ENCODE peak calls at places on chromosomes 13 and 19, in six cellular contexts. One of them, this sample, is unnamed.

GRCh38 chr19:17553256-17553655 is 2.2 kb upstream of the COLGALT1 start:
- DNase-seq in CD4-positive, alpha-beta T cell: no peak
- DNase-seq in SK-N-SH: no peak
- DNase-seq in brain microvascular endothelial cell: peak; percentile 86
- DNase-seq in thoracic aorta: no peak
- DNase-seq in WTC11: no peak
- DNase-seq in this sample: no peak

GRCh38 chr19:35755550-35756371 is 1.1 kb downstream of the HSPB6 start:
- DNase-seq in CD4-positive, alpha-beta T cell: peak; percentile 70
- DNase-seq in brain microvascular endothelial cell: peak; percentile 26
- DNase-seq in SK-N-SH: no peak
- DNase-seq in WTC11: peak; percentile 15
- DNase-seq in thoracic aorta: no peak
- DNase-seq in this sample: peak; percentile 53

GRCh38 chr19:58196911-58197616 is 14.2 kb downstream of the ZNF274 start:
- DNase-seq in thoracic aorta: no peak
- DNase-seq in CD4-positive, alpha-beta T cell: no peak
- DNase-seq in WTC11: no peak
- DNase-seq in SK-N-SH: no peak
- DNase-seq in brain microvascular endothelial cell: no peak
- DNase-seq in this sample: no peak

GRCh38 chr19:16654621-16655020 is 5.3 kb downstream of the SMIM7 start:
- DNase-seq in SK-N-SH: no peak
- DNase-seq in CD4-positive, alpha-beta T cell: no peak
- DNase-seq in thoracic aorta: no peak
- DNase-seq in brain microvascular endothelial cell: no peak
- DNase-seq in WTC11: no peak
- DNase-seq in this sample: no peak

GRCh38 chr19:5115771-5116202 is 146.9 kb downstream of the KDM4B start:
- DNase-seq in brain microvascular endothelial cell: no peak
- DNase-seq in thoracic aorta: no peak
- DNase-seq in SK-N-SH: no peak
- DNase-seq in CD4-positive, alpha-beta T cell: no peak
- DNase-seq in WTC11: no peak
- DNase-seq in this sample: no peak

GRCh38 chr19:7904074-7905020 is 670 bp downstream of the MAP2K7 start:
- DNase-seq in thoracic aorta: no peak
- DNase-seq in SK-N-SH: peak; percentile 85
- DNase-seq in brain microvascular endothelial cell: no peak
- DNase-seq in CD4-positive, alpha-beta T cell: peak; percentile 60
- DNase-seq in WTC11: no peak
- DNase-seq in this sample: peak; percentile 58

GRCh38 chr19:30132312-30133075 is 190.5 kb downstream of the URI1 start:
- DNase-seq in brain microvascular endothelial cell: no peak
- DNase-seq in thoracic aorta: no peak
- DNase-seq in CD4-positive, alpha-beta T cell: no peak
- DNase-seq in SK-N-SH: no peak
- DNase-seq in WTC11: no peak
- DNase-seq in this sample: no peak

GRCh38 chr19:5805465-5806132 is 732 bp downstream of the NRTN start:
- DNase-seq in brain microvascular endothelial cell: peak; percentile 33
- DNase-seq in SK-N-SH: peak; percentile 91
- DNase-seq in CD4-positive, alpha-beta T cell: peak; percentile 64
- DNase-seq in WTC11: peak; percentile 95
- DNase-seq in thoracic aorta: no peak
- DNase-seq in this sample: peak; percentile 95

GRCh38 chr13:100506154-100506553 is 82.4 kb downstream of the GGACT start:
- DNase-seq in WTC11: no peak
- DNase-seq in thoracic aorta: no peak
- DNase-seq in brain microvascular endothelial cell: no peak
- DNase-seq in CD4-positive, alpha-beta T cell: no peak
- DNase-seq in SK-N-SH: no peak
- DNase-seq in this sample: no peak

GRCh38 chr19:13055213-13056051 is 47.2 kb downstream of the LYL1 start:
- DNase-seq in WTC11: peak; percentile 61
- DNase-seq in thoracic aorta: peak; percentile 55
- DNase-seq in SK-N-SH: peak; percentile 89
- DNase-seq in CD4-positive, alpha-beta T cell: no peak
- DNase-seq in brain microvascular endothelial cell: peak; percentile 70
- DNase-seq in this sample: peak; percentile 53

GRCh38 chr19:55145241-55145640 is 3.8 kb downstream of the TNNT1 start:
- DNase-seq in brain microvascular endothelial cell: no peak
- DNase-seq in WTC11: no peak
- DNase-seq in CD4-positive, alpha-beta T cell: no peak
- DNase-seq in SK-N-SH: no peak
- DNase-seq in thoracic aorta: no peak
- DNase-seq in this sample: no peak

GRCh38 chr19:35509861-35510625 is 3.4 kb downstream of the DMKN start:
- DNase-seq in brain microvascular endothelial cell: no peak
- DNase-seq in thoracic aorta: no peak
- DNase-seq in SK-N-SH: peak; percentile 90
- DNase-seq in CD4-positive, alpha-beta T cell: peak; percentile 64
- DNase-seq in WTC11: peak; percentile 97
- DNase-seq in this sample: peak; percentile 95

GRCh38 chr13:34863360-34864135 is 78.5 kb upstream of the NBEA start:
- DNase-seq in brain microvascular endothelial cell: peak; percentile 82
- DNase-seq in CD4-positive, alpha-beta T cell: no peak
- DNase-seq in SK-N-SH: no peak
- DNase-seq in WTC11: no peak
- DNase-seq in thoracic aorta: no peak
- DNase-seq in this sample: no peak

GRCh38 chr13:62092949-62093348 is 677.3 kb upstream of the PCDH20 start:
- DNase-seq in WTC11: no peak
- DNase-seq in thoracic aorta: no peak
- DNase-seq in CD4-positive, alpha-beta T cell: no peak
- DNase-seq in SK-N-SH: no peak
- DNase-seq in brain microvascular endothelial cell: no peak
- DNase-seq in this sample: no peak

GRCh38 chr13:75864718-75865117 is 228.6 kb downstream of the LMO7 start:
- DNase-seq in thoracic aorta: no peak
- DNase-seq in SK-N-SH: no peak
- DNase-seq in WTC11: no peak
- DNase-seq in brain microvascular endothelial cell: peak; percentile 24
- DNase-seq in CD4-positive, alpha-beta T cell: no peak
- DNase-seq in this sample: no peak

GRCh38 chr13:74047925-74048324 is 86.3 kb downstream of the KLF12 start:
- DNase-seq in SK-N-SH: no peak
- DNase-seq in CD4-positive, alpha-beta T cell: no peak
- DNase-seq in WTC11: no peak
- DNase-seq in thoracic aorta: no peak
- DNase-seq in brain microvascular endothelial cell: no peak
- DNase-seq in this sample: no peak

GRCh38 chr19:1672769-1673644 is 20.6 kb upstream of the TCF3 start:
- DNase-seq in brain microvascular endothelial cell: no peak
- DNase-seq in thoracic aorta: no peak
- DNase-seq in CD4-positive, alpha-beta T cell: no peak
- DNase-seq in SK-N-SH: peak; percentile 29
- DNase-seq in WTC11: no peak
- DNase-seq in this sample: no peak

GRCh38 chr19:13884726-13885591 is 8.0 kb downstream of the NANOS3 start:
- DNase-seq in brain microvascular endothelial cell: no peak
- DNase-seq in WTC11: no peak
- DNase-seq in SK-N-SH: peak; percentile 33
- DNase-seq in CD4-positive, alpha-beta T cell: no peak
- DNase-seq in thoracic aorta: no peak
- DNase-seq in this sample: no peak

GRCh38 chr19:18685597-18686164 is 2.2 kb downstream of the CRTC1 start:
- DNase-seq in thoracic aorta: no peak
- DNase-seq in brain microvascular endothelial cell: no peak
- DNase-seq in CD4-positive, alpha-beta T cell: no peak
- DNase-seq in WTC11: no peak
- DNase-seq in SK-N-SH: no peak
- DNase-seq in this sample: no peak

GRCh38 chr13:43377955-43378354 is 354.6 kb downstream of the DNAJC15 start:
- DNase-seq in WTC11: no peak
- DNase-seq in brain microvascular endothelial cell: peak; percentile 14
- DNase-seq in thoracic aorta: no peak
- DNase-seq in CD4-positive, alpha-beta T cell: no peak
- DNase-seq in SK-N-SH: no peak
- DNase-seq in this sample: no peak

GRCh38 chr19:19109601-19110000 is 28.7 kb downstream of the TMEM161A start:
- DNase-seq in SK-N-SH: no peak
- DNase-seq in WTC11: no peak
- DNase-seq in brain microvascular endothelial cell: peak; percentile 28
- DNase-seq in CD4-positive, alpha-beta T cell: no peak
- DNase-seq in thoracic aorta: no peak
- DNase-seq in this sample: no peak

GRCh38 chr13:44884076-44884729 is 105.1 kb downstream of the NUFIP1 start:
- DNase-seq in brain microvascular endothelial cell: peak; percentile 90
- DNase-seq in thoracic aorta: no peak
- DNase-seq in CD4-positive, alpha-beta T cell: no peak
- DNase-seq in SK-N-SH: no peak
- DNase-seq in WTC11: no peak
- DNase-seq in this sample: no peak

GRCh38 chr13:44874176-44874575 is 115.1 kb downstream of the NUFIP1 start:
- DNase-seq in thoracic aorta: no peak
- DNase-seq in WTC11: no peak
- DNase-seq in SK-N-SH: no peak
- DNase-seq in CD4-positive, alpha-beta T cell: no peak
- DNase-seq in brain microvascular endothelial cell: no peak
- DNase-seq in this sample: no peak

GRCh38 chr13:44876782-44877324 is 112.4 kb downstream of the NUFIP1 start:
- DNase-seq in CD4-positive, alpha-beta T cell: no peak
- DNase-seq in SK-N-SH: no peak
- DNase-seq in thoracic aorta: no peak
- DNase-seq in WTC11: peak; percentile 90
- DNase-seq in brain microvascular endothelial cell: no peak
- DNase-seq in this sample: peak; percentile 24

GRCh38 chr13:44874886-44875630 is 114.2 kb downstream of the NUFIP1 start:
- DNase-seq in brain microvascular endothelial cell: no peak
- DNase-seq in thoracic aorta: no peak
- DNase-seq in SK-N-SH: no peak
- DNase-seq in WTC11: no peak
- DNase-seq in CD4-positive, alpha-beta T cell: no peak
- DNase-seq in this sample: no peak

DNA sequence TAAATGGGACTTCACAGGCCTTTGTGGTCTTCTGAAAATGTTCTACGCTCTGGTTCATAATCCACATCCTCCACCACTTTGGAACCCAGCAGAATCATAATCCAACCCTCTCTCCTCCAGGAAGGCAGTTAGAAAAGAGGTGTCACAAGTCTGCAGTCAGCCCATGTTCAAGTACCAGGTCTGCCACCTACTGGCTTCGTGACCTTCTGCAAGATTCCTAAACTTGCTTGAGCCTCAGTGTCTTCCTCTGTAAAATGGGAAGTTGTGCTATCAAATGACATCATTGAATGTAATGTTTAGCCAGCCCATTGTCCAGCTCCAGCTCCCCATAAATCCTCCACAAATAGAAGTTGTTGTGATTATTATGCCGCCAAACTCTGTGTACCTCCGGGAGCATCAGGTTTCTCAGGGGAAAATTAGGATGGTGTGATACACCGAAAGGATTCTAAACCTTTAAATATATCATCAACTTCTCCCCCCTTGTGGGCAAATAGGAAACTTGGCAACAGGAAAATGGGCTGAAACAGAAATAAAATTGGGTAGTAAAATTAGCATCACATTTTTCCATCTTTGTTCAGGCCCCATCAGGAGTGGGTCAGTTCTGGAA is 109.7 kb downstream of the NUFIP1 start:
- DNase-seq in brain microvascular endothelial cell: peak; percentile 50
- DNase-seq in WTC11: no peak
- DNase-seq in CD4-positive, alpha-beta T cell: no peak
- DNase-seq in thoracic aorta: no peak
- DNase-seq in SK-N-SH: peak; percentile 18
- DNase-seq in this sample: no peak
- TF ChIP-seq CTCF in brain microvascular endothelial cell: peak; percentile 70
- TF ChIP-seq CTCF in WTC11: no peak
- TF ChIP-seq CTCF in CD4-positive, alpha-beta T cell: no peak
- TF ChIP-seq CTCF in thoracic aorta: no peak
- TF ChIP-seq CTCF in SK-N-SH: peak; percentile 57
- TF ChIP-seq CTCF in this sample: peak; percentile 8

GRCh38 chr13:93745884-93746283 is 519.3 kb downstream of the GPC6 start:
- DNase-seq in brain microvascular endothelial cell: peak; percentile 25
- DNase-seq in WTC11: no peak
- DNase-seq in thoracic aorta: no peak
- DNase-seq in SK-N-SH: no peak
- DNase-seq in CD4-positive, alpha-beta T cell: no peak
- DNase-seq in this sample: no peak
- TF ChIP-seq CTCF in brain microvascular endothelial cell: no peak
- TF ChIP-seq CTCF in WTC11: no peak
- TF ChIP-seq CTCF in thoracic aorta: no peak
- TF ChIP-seq CTCF in SK-N-SH: no peak
- TF ChIP-seq CTCF in CD4-positive, alpha-beta T cell: no peak
- TF ChIP-seq CTCF in this sample: no peak

DNA sequence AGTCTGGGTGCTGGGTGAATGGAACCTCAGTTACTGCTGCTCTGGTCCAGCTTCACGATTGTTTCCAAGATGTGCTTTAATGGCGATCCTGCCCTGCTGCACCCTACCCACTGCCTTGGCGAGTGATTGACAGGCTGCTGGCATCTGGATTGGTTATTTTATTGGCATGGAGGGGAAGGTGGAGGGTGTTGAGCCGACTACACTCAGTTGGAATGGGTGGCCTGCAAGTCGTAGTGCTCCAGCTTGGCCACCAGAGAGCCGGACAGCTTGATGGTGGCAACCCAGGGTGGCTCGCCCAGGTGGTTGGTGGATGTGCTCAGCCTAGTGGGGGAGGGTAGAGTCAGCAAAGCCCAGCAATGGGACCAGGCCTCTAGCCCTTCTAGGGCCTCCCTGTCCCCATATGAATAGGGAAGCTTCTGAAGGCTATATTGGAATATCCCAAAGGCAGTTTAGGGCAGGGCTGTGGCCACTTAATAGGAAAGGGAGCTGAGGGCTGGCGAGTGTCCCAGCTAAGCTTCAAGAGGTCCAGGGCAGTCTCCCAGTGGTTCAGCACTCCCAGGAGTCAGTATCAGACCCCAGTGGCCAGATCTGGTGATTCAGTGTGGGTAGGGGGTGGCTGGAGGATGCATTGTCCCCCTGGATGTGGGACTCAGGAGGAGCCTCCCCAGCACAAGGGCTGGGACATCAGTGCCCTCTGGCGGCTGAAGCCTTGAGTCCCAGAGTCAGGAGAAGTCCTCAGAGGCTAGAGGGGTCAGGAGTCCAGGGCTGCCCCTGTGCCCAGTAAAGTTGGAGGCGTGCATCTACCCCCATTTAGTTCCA is 3.4 kb downstream of the GGN start:
- DNase-seq in thoracic aorta: no peak
- DNase-seq in WTC11: peak; percentile 75
- DNase-seq in CD4-positive, alpha-beta T cell: no peak
- DNase-seq in brain microvascular endothelial cell: no peak
- DNase-seq in SK-N-SH: no peak
- DNase-seq in this sample: no peak
- TF ChIP-seq CTCF in thoracic aorta: no peak
- TF ChIP-seq CTCF in WTC11: no peak
- TF ChIP-seq CTCF in CD4-positive, alpha-beta T cell: no peak
- TF ChIP-seq CTCF in brain microvascular endothelial cell: peak; percentile 73
- TF ChIP-seq CTCF in SK-N-SH: no peak
- TF ChIP-seq CTCF in this sample: peak; percentile 28

GRCh38 chr13:50149932-50150331 is 134.7 kb downstream of the KCNRG start:
- DNase-seq in SK-N-SH: no peak
- DNase-seq in thoracic aorta: no peak
- DNase-seq in CD4-positive, alpha-beta T cell: no peak
- DNase-seq in brain microvascular endothelial cell: no peak
- DNase-seq in WTC11: no peak
- DNase-seq in this sample: no peak
- TF ChIP-seq CTCF in SK-N-SH: no peak
- TF ChIP-seq CTCF in thoracic aorta: no peak
- TF ChIP-seq CTCF in CD4-positive, alpha-beta T cell: no peak
- TF ChIP-seq CTCF in brain microvascular endothelial cell: no peak
- TF ChIP-seq CTCF in WTC11: no peak
- TF ChIP-seq CTCF in this sample: no peak